ENCODE peak calls at places on chromosomes 5 and 9, in four cellular contexts. X is K562, U is MM.1S, E is SK-N-SH. F is an unnamed sample.

GRCh38 chr9:134768332-134769083 is 112.1 kb upstream of the FCN2 start:
- DNase-seq in X (no peak), U (no peak), E (no peak), F (no peak)

GRCh38 chr9:37706290-37706689 is 47.3 kb upstream of the TRMT10B start:
- DNase-seq in X (no peak), U (no peak), E (no peak), F (peak; percentile 2)

GRCh38 chr5:153350192-153350883 is 140.1 kb upstream of the GRIA1 start:
- DNase-seq in X (no peak), U (no peak), E (no peak), F (no peak)

GRCh38 chr5:153782589-153783238 is 256.0 kb downstream of the FAM114A2 start:
- DNase-seq in X (no peak), U (no peak), E (no peak), F (peak; percentile 80)

GRCh38 chr5:127838661-127839060 is 135.5 kb downstream of the CCDC192 start:
- DNase-seq in X (no peak), U (no peak), E (no peak), F (peak; percentile 31)

GRCh38 chr9:135066291-135066690 is 21.2 kb upstream of the OLFM1 start:
- DNase-seq in X (no peak), U (no peak), E (no peak), F (no peak)

GRCh38 chr5:170077526-170077925 is 28.2 kb upstream of the FOXI1 start:
- DNase-seq in X (no peak), U (no peak), E (no peak), F (no peak)

GRCh38 chr9:74753650-74754049 is 134.1 kb downstream of the TRPM6 start:
- DNase-seq in X (no peak), U (no peak), E (no peak), F (no peak)

GRCh38 chr5:149153751-149154610 is 12.7 kb downstream of the ABLIM3 start:
- DNase-seq in X (no peak), U (no peak), E (no peak), F (peak; percentile 92)

GRCh38 chr5:126023894-126024575 is 399.2 kb upstream of the GRAMD2B start:
- DNase-seq in X (no peak), U (no peak), E (no peak), F (no peak)

GRCh38 chr9:137479315-137479861 is 20.3 kb upstream of the NSMF start:
- DNase-seq in X (no peak), U (no peak), E (peak; percentile 47), F (no peak)

GRCh38 chr5:119355244-119355635 is 579 bp upstream of the TNFAIP8 start:
- DNase-seq in X (no peak), U (no peak), E (no peak), F (no peak)

GRCh38 chr5:132641241-132641723 is 16.7 kb upstream of the IL13 start:
- DNase-seq in X (no peak), U (peak; percentile 39), E (no peak), F (no peak)

GRCh38 chr9:29213374-29214161 is 1640.3 kb upstream of the C9orf72 start:
- DNase-seq in X (no peak), U (peak; percentile 55), E (peak; percentile 77), F (no peak)

GRCh38 chr5:72129730-72130129 is 22.5 kb downstream of the MAP1B start:
- DNase-seq in X (no peak), U (no peak), E (no peak), F (peak; percentile 45)

GRCh38 chr9:87080512-87081225 is 133.4 kb upstream of the GAS1 start:
- DNase-seq in X (no peak), U (no peak), E (peak; percentile 67), F (no peak)

GRCh38 chr9:124854161-124854560 is 901 bp downstream of the WDR38 start:
- DNase-seq in X (no peak), U (no peak), E (no peak), F (no peak)

GRCh38 chr9:32423371-32423770 is 38.9 kb downstream of the ACO1 start:
- DNase-seq in X (no peak), U (no peak), E (no peak), F (peak; percentile 42)

GRCh38 chr5:164098979-164099378 is 593.6 kb downstream of the MAT2B start:
- DNase-seq in X (no peak), U (no peak), E (no peak), F (no peak)

GRCh38 chr9:16211952-16212351 is 658.5 kb downstream of the BNC2 start:
- DNase-seq in X (no peak), U (no peak), E (no peak), F (no peak)

GRCh38 chr5:5887818-5888217 is 465.3 kb downstream of the ICE1 start:
- DNase-seq in X (no peak), U (no peak), E (no peak), F (no peak)

GRCh38 chr5:178273665-178274541 is 41.3 kb upstream of the PHYKPL start:
- DNase-seq in X (no peak), U (no peak), E (no peak), F (no peak)

GRCh38 chr9:124347968-124348358 is 67.3 kb downstream of the PSMB7 start:
- DNase-seq in X (no peak), U (no peak), E (no peak), F (no peak)

GRCh38 chr5:74624501-74624900 is 16.0 kb downstream of the ENC1 start:
- DNase-seq in X (no peak), U (no peak), E (no peak), F (no peak)

GRCh38 chr5:74624009-74624408 is 16.5 kb downstream of the ENC1 start:
- DNase-seq in X (no peak), U (no peak), E (no peak), F (no peak)

GRCh38 chr5:74621492-74621891 is 19.0 kb downstream of the ENC1 start:
- DNase-seq in X (no peak), U (no peak), E (no peak), F (no peak)

GRCh38 chr5:74622944-74623343 is 17.6 kb downstream of the ENC1 start:
- DNase-seq in X (no peak), U (no peak), E (no peak), F (no peak)

DNA sequence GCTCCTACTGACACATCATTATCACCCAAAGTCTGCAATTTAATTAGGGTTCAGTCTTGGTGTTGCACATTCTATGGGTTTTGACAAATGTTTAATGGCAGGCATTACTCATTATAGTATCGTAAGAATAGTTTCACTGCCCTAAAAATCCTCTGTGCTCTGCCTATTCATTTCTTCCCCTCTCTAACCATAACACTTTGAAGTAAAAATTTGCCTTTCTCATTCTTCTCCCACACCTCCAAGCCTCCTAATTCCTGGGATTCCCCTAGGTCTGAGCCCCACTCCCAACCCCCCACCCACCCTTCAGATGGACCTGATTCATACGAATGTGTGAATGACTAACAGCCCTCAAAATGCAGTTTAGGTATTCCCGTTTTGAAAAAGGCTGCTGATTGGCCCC is 18.4 kb downstream of the ENC1 start:
- DNase-seq in X (no peak), U (no peak), E (no peak), F (no peak)
- H3K4me2 ChIP-seq in X (no peak overlapping the region), U (no peak overlapping the region), E (no peak overlapping the region), F (no peak overlapping the region)

GRCh38 chr5:54764691-54765090 is 220.7 kb downstream of the ESM1 start:
- DNase-seq in X (no peak), U (no peak), E (no peak), F (peak; percentile 36)
- H3K9ac ChIP-seq in X (no peak overlapping the region), U (no peak overlapping the region), E (no peak overlapping the region), F (no peak overlapping the region)

DNA sequence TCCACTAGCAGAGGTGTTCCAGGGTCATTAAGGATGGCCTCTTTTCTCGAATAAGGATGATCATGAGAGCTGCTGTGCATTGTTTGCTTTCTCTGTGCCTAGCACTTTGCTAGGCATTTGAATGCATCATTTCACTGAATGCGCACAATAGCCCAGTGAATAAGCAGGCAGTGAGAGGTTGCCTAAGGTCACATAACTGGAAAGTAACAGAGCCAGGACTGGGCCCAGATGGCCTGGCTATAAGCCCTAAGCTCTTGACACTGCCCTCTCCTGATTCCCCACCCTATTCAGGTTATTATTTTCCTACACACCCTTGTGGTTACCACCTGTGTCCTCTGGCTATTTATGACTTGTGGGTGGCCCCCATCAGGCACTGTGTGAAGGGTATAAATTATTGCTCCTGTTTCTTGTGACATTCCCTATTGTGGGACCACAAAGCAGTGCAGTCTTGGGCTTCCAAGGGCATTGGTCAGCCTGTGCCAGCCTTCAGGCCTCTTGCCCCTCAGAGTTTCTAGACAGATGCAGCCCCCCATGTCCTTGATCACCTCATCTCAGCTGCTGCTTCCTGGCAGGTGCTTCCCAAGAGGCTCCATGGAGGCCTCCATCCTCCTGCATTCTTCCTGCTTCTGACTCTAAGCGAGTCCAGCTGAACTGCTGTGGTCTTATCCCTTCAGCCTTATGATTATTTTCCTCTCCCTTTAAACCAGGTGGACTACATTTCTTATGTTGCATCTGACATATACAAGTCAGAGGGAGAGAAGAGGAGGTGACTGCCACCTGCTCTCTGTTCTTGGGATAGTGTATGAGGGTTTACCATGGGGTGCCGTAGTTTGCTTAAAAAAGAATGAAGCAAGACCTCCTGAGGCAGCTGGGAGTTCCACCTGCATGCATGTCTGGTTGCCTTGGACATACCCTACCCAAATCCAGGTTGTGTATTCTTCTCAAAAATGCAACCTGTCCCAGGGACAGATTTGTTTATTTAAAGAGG is 47.6 kb downstream of the ANGPTL2 start:
- DNase-seq in X (no peak), U (peak; percentile 52), E (no peak), F (no peak)
- H3K79me2 ChIP-seq in X (no peaks in the 10 kb centered on the region), U (no peaks in the 10 kb centered on the region), E (no peaks in the 10 kb centered on the region), F (no peaks in the 10 kb centered on the region)

DNA sequence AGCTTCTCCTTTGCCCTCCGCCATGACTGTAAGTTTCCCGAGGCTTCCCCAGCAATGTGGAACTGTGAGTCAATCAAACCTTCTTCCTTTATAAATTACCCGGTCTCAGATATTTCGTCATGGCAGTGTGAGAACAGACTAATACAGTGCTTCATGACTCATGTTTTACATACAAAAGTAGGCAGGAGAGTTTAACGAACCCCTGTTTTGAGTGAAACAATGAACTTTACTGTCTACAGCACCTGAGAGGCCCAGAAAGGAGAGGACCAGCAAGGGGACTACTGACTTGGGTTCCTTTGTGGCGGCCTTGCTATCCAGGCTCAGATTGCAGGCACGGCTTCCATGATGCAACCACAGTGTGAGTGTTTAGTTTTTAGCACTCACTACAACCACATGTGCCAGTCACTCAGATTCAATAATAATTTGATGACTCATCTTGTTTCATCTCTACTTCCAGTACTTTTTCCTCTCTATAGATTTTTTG is 139.1 kb upstream of the CLINT1 start:
- DNase-seq in X (no peak), U (no peak), E (no peak), F (peak; percentile 32)
- H3K4me2 ChIP-seq in X (no peak overlapping the region), U (no peak overlapping the region), E (no peak overlapping the region), F (no peak overlapping the region)

DNA sequence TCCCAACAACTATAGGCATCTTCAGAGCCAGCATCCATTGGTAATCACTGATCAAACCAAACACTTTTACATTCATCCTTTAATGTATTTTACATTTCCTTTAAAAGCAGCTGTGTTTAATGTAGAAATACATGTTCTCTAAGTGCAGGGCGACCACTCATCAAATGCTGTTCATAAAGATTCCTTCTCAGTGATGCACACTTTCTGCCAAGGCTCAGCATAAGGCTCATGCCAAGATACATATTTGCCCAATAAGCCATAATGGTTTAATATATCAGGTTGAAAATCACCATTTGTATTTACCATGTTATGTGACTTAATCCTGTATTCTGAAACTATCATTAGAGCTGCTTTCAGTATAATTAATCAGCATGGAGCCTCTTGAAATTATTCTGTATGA is 267.6 kb downstream of the EBF1 start:
- DNase-seq in X (no peak), U (no peak), E (no peak), F (peak; percentile 15)
- H3K9ac ChIP-seq in X (no peak overlapping the region), U (no peak overlapping the region), E (no peak overlapping the region), F (no peak overlapping the region)

DNA sequence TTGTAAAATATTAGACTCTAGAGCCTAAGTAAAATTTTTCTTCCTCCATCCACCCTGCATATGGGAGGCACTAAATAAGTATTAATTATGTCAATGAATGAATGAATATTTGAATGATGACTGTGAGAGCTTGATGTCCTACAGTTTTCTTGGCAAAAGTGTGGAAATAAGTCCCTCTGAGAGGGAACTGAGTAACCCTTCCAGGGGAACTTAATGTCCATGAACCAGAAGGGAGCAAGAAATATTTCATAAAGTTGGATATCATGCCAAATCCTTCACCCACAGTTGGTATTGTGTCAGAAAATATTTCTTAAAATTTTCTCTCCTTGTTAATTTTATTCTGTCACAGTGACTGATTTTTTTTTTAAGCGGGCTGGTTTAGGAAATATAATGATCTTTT is 36.6 kb downstream of the NNT start:
- DNase-seq in X (no peak), U (no peak), E (no peak), F (no peak)
- H3K79me2 ChIP-seq in X (no peaks in the 10 kb centered on the region), U (peaks cover 54% of the 10 kb centered on the region), E (no peaks in the 10 kb centered on the region), F (no peaks in the 10 kb centered on the region)